ENCODE peak calls at places on chromosome 2, in nine cellular contexts. J, T, L, B, I, Y, F, K and X are unnamed samples.

GRCh38 chr2:226652983-226653765 is 146.4 kb downstream of the IRS1 start:
- DNase-seq in J (peak), T (no peak), L (no peak), B (no peak), I (no peak), Y (no peak), F (no peak), K (no peak), X (no peak)

GRCh38 chr2:149781263-149781808 is 193.8 kb upstream of the MMADHC start:
- DNase-seq in J (no peak), T (no peak), L (no peak), B (no peak), I (no peak), Y (no peak), F (no peak), K (no peak), X (no peak)

GRCh38 chr2:239984431-239985194 is 40.5 kb downstream of the NDUFA10 start:
- DNase-seq in J (no peak), T (no peak), L (no peak), B (no peak), I (no peak), Y (no peak), F (no peak), K (no peak), X (no peak)

GRCh38 chr2:25324905-25325592 is 16.7 kb downstream of the DNMT3A start:
- DNase-seq in J (no peak), T (no peak), L (no peak), B (no peak), I (no peak), Y (no peak), F (no peak), K (peak), X (no peak)

GRCh38 chr2:98058191-98058975 is 28.6 kb upstream of the VWA3B start:
- DNase-seq in J (no peak), T (no peak), L (no peak), B (no peak), I (no peak), Y (no peak), F (no peak), K (no peak), X (no peak)

GRCh38 chr2:99975386-99975785 is 167.0 kb downstream of the AFF3 start:
- DNase-seq in J (no peak), T (no peak), L (no peak), B (peak), I (no peak), Y (no peak), F (no peak), K (no peak), X (no peak)

GRCh38 chr2:98346259-98347236 is at the start of gene CNGA3:
- DNase-seq in J (peak), T (no peak), L (peak), B (no peak), I (no peak), Y (no peak), F (no peak), K (no peak), X (peak)

GRCh38 chr2:95049961-95050360 is 24.5 kb downstream of the MAL start:
- DNase-seq in J (no peak), T (no peak), L (no peak), B (no peak), I (no peak), Y (no peak), F (no peak), K (no peak), X (no peak)

GRCh38 chr2:225598922-225599321 is 199.4 kb downstream of the NYAP2 start:
- DNase-seq in J (no peak), T (no peak), L (no peak), B (no peak), I (no peak), Y (no peak), F (no peak), K (no peak), X (no peak)

GRCh38 chr2:55493220-55493619 is 26.3 kb upstream of the CFAP36 start:
- DNase-seq in J (no peak), T (no peak), L (no peak), B (no peak), I (no peak), Y (no peak), F (no peak), K (no peak), X (no peak)

GRCh38 chr2:46979611-46980010 is 64.0 kb upstream of the MCFD2 start:
- DNase-seq in J (no peak), T (no peak), L (no peak), B (no peak), I (peak), Y (no peak), F (no peak), K (no peak), X (no peak)

GRCh38 chr2:24214880-24215279 is 40.0 kb downstream of the FAM228A start:
- DNase-seq in J (no peak), T (no peak), L (no peak), B (no peak), I (no peak), Y (no peak), F (no peak), K (no peak), X (no peak)

GRCh38 chr2:96324716-96325037 is 440 bp upstream of the ITPRIPL1 start:
- DNase-seq in J (peak), T (no peak), L (no peak), B (no peak), I (no peak), Y (no peak), F (no peak), K (no peak), X (no peak)

GRCh38 chr2:217294818-217295217 is 435.0 kb upstream of the TNP1 start:
- DNase-seq in J (no peak), T (no peak), L (no peak), B (no peak), I (no peak), Y (no peak), F (no peak), K (no peak), X (no peak)

GRCh38 chr2:142877265-142877756 is at the start of gene KYNU:
- DNase-seq in J (no peak), T (peak), L (no peak), B (no peak), I (no peak), Y (peak), F (no peak), K (no peak), X (no peak)

GRCh38 chr2:54853635-54854034 is 130.2 kb downstream of the EML6 start:
- DNase-seq in J (no peak), T (no peak), L (no peak), B (no peak), I (no peak), Y (no peak), F (no peak), K (no peak), X (no peak)

GRCh38 chr2:241491549-241492173 is 16.7 kb downstream of the STK25 start:
- DNase-seq in J (no peak), T (no peak), L (no peak), B (no peak), I (no peak), Y (no peak), F (no peak), K (no peak), X (no peak)

GRCh38 chr2:29272311-29272710 is 157.1 kb downstream of the CLIP4 start:
- DNase-seq in J (peak), T (no peak), L (peak), B (no peak), I (no peak), Y (no peak), F (no peak), K (no peak), X (no peak)

GRCh38 chr2:40193670-40194026 is 258.2 kb downstream of the SLC8A1 start:
- DNase-seq in J (peak), T (no peak), L (no peak), B (no peak), I (no peak), Y (no peak), F (no peak), K (no peak), X (no peak)

GRCh38 chr2:101223814-101224231 is 28.9 kb upstream of the CNOT11 start:
- DNase-seq in J (peak), T (peak), L (no peak), B (no peak), I (peak), Y (no peak), F (no peak), K (no peak), X (no peak)

GRCh38 chr2:69997296-69998184 is 36.1 kb upstream of the ASPRV1 start:
- DNase-seq in J (no peak), T (peak), L (no peak), B (no peak), I (no peak), Y (peak), F (no peak), K (no peak), X (no peak)